ENCODE peak calls at places on chromosomes 12 and 14, in four cellular contexts. S, V, L and F are unnamed samples.

GRCh38 chr14:101997429-101998336 is 33.3 kb downstream of the DYNC1H1 start:
- DNase-seq in V (no peak), L (no peak), S (no peak), F (no peak)

GRCh38 chr12:110203546-110203945 is 77.5 kb upstream of the ATP2A2 start:
- DNase-seq in S (no peak), L (no peak), V (no peak), F (no peak)

GRCh38 chr14:95323917-95324316 is 4.2 kb upstream of the CLMN start:
- DNase-seq in L (no peak), V (no peak), S (no peak), F (no peak)

GRCh38 chr14:38469156-38469555 is 213.3 kb upstream of the CLEC14A start:
- DNase-seq in V (peak), S (no peak), L (no peak), F (peak)

GRCh38 chr12:32252199-32253073 is 145.8 kb downstream of the BICD1 start:
- DNase-seq in S (no peak), V (no peak), L (peak), F (no peak)

GRCh38 chr12:464484-465267 is 4.9 kb downstream of the B4GALNT3 start:
- DNase-seq in S (no peak), V (no peak), L (no peak), F (no peak)

GRCh38 chr14:26761532-26761931 is 163.7 kb upstream of the NOVA1 start:
- DNase-seq in S (no peak), L (no peak), V (no peak), F (no peak)

GRCh38 chr14:75422169-75422568 is 5.7 kb upstream of the JDP2 start:
- DNase-seq in S (no peak), L (peak), V (no peak), F (peak)

GRCh38 chr14:88045705-88046104 is 40.8 kb downstream of the GPR65 start:
- DNase-seq in V (no peak), S (no peak), L (no peak), F (no peak)

GRCh38 chr12:110948041-110948440 is 27.7 kb upstream of the MYL2 start:
- DNase-seq in V (no peak), S (no peak), L (no peak), F (no peak)

GRCh38 chr12:124490584-124491305 is 76.7 kb downstream of the NCOR2 start:
- DNase-seq in V (no peak), S (no peak), L (no peak), F (no peak)

GRCh38 chr14:61102549-61103466 is 121.8 kb downstream of the SLC38A6 start:
- DNase-seq in S (no peak), V (no peak), L (no peak), F (no peak)

GRCh38 chr14:39266589-39266870 is 32.8 kb downstream of the MIA2 start:
- DNase-seq in L (no peak), V (no peak), S (no peak), F (no peak)

GRCh38 chr14:59482471-59483331 is 1.5 kb downstream of the L3HYPDH start:
- DNase-seq in L (peak), V (peak), S (no peak), F (peak)

GRCh38 chr14:45716506-45716905 is 463.5 kb upstream of the MIS18BP1 start:
- DNase-seq in S (no peak), V (no peak), L (peak), F (no peak)

GRCh38 chr12:98893601-98894411 is 248.7 kb downstream of the APAF1 start:
- DNase-seq in L (no peak), V (no peak), S (no peak), F (no peak)